ENCODE peak calls at places on chromosomes 6 and 20, in seven cellular contexts. One of them, this sample, is unnamed.

GRCh38 chr20:40584128-40584819 is 104.8 kb downstream of the MAFB start:
- DNase-seq in psoas muscle: peak
- DNase-seq in stimulated activated CD4-positive, alpha-beta T cell treated with anti-CD3 and anti-CD28 coated beads, Interleukin-2, amount 100 ng/mL, for 48 hours: no peak
- DNase-seq in upper lobe of left lung: no peak
- DNase-seq in ascending aorta: no peak
- DNase-seq in breast epithelium: no peak
- DNase-seq in GM10248: no peak
- DNase-seq in this sample: no peak

GRCh38 chr6:35048031-35048613 is 93.0 kb downstream of the TCP11 start:
- DNase-seq in psoas muscle: no peak
- DNase-seq in stimulated activated CD4-positive, alpha-beta T cell treated with anti-CD3 and anti-CD28 coated beads, Interleukin-2, amount 100 ng/mL, for 48 hours: no peak
- DNase-seq in upper lobe of left lung: no peak
- DNase-seq in ascending aorta: no peak
- DNase-seq in breast epithelium: no peak
- DNase-seq in GM10248: no peak
- DNase-seq in this sample: no peak

GRCh38 chr6:32085759-32086458 is 23.2 kb downstream of the TNXB start:
- DNase-seq in psoas muscle: peak
- DNase-seq in stimulated activated CD4-positive, alpha-beta T cell treated with anti-CD3 and anti-CD28 coated beads, Interleukin-2, amount 100 ng/mL, for 48 hours: no peak
- DNase-seq in upper lobe of left lung: no peak
- DNase-seq in ascending aorta: no peak
- DNase-seq in breast epithelium: no peak
- DNase-seq in GM10248: no peak
- DNase-seq in this sample: no peak

GRCh38 chr20:18380908-18381529 is 85.8 kb downstream of the DZANK1 start:
- DNase-seq in psoas muscle: no peak
- DNase-seq in stimulated activated CD4-positive, alpha-beta T cell treated with anti-CD3 and anti-CD28 coated beads, Interleukin-2, amount 100 ng/mL, for 48 hours: no peak
- DNase-seq in upper lobe of left lung: peak
- DNase-seq in ascending aorta: no peak
- DNase-seq in breast epithelium: no peak
- DNase-seq in GM10248: no peak
- DNase-seq in this sample: no peak

GRCh38 chr20:47309806-47310426 is 46.6 kb downstream of the ZMYND8 start:
- DNase-seq in psoas muscle: no peak
- DNase-seq in stimulated activated CD4-positive, alpha-beta T cell treated with anti-CD3 and anti-CD28 coated beads, Interleukin-2, amount 100 ng/mL, for 48 hours: no peak
- DNase-seq in upper lobe of left lung: no peak
- DNase-seq in ascending aorta: no peak
- DNase-seq in breast epithelium: peak
- DNase-seq in GM10248: no peak
- DNase-seq in this sample: no peak

GRCh38 chr6:80183019-80183418 is 76.5 kb downstream of the BCKDHB start:
- DNase-seq in psoas muscle: no peak
- DNase-seq in stimulated activated CD4-positive, alpha-beta T cell treated with anti-CD3 and anti-CD28 coated beads, Interleukin-2, amount 100 ng/mL, for 48 hours: no peak
- DNase-seq in upper lobe of left lung: no peak
- DNase-seq in ascending aorta: no peak
- DNase-seq in breast epithelium: no peak
- DNase-seq in GM10248: no peak
- DNase-seq in this sample: no peak

GRCh38 chr6:12339808-12340487 is 49.8 kb downstream of the EDN1 start:
- DNase-seq in psoas muscle: no peak
- DNase-seq in stimulated activated CD4-positive, alpha-beta T cell treated with anti-CD3 and anti-CD28 coated beads, Interleukin-2, amount 100 ng/mL, for 48 hours: no peak
- DNase-seq in upper lobe of left lung: peak
- DNase-seq in ascending aorta: no peak
- DNase-seq in breast epithelium: no peak
- DNase-seq in GM10248: no peak
- DNase-seq in this sample: no peak

GRCh38 chr6:30378290-30378937 is 33.5 kb downstream of the RPP21 start:
- DNase-seq in psoas muscle: no peak
- DNase-seq in stimulated activated CD4-positive, alpha-beta T cell treated with anti-CD3 and anti-CD28 coated beads, Interleukin-2, amount 100 ng/mL, for 48 hours: no peak
- DNase-seq in upper lobe of left lung: no peak
- DNase-seq in ascending aorta: no peak
- DNase-seq in breast epithelium: no peak
- DNase-seq in GM10248: no peak
- DNase-seq in this sample: no peak

GRCh38 chr6:32940656-32941411 is at the start of gene HLA-DMB:
- DNase-seq in psoas muscle: no peak
- DNase-seq in stimulated activated CD4-positive, alpha-beta T cell treated with anti-CD3 and anti-CD28 coated beads, Interleukin-2, amount 100 ng/mL, for 48 hours: no peak
- DNase-seq in upper lobe of left lung: peak
- DNase-seq in ascending aorta: peak
- DNase-seq in breast epithelium: peak
- DNase-seq in GM10248: peak
- DNase-seq in this sample: peak

GRCh38 chr6:137743493-137743892 is 123.6 kb upstream of the TNFAIP3 start:
- DNase-seq in psoas muscle: no peak
- DNase-seq in stimulated activated CD4-positive, alpha-beta T cell treated with anti-CD3 and anti-CD28 coated beads, Interleukin-2, amount 100 ng/mL, for 48 hours: no peak
- DNase-seq in upper lobe of left lung: no peak
- DNase-seq in ascending aorta: no peak
- DNase-seq in breast epithelium: no peak
- DNase-seq in GM10248: no peak
- DNase-seq in this sample: no peak

GRCh38 chr6:136059308-136059707 is 190.8 kb downstream of the MTFR2 start:
- DNase-seq in psoas muscle: no peak
- DNase-seq in stimulated activated CD4-positive, alpha-beta T cell treated with anti-CD3 and anti-CD28 coated beads, Interleukin-2, amount 100 ng/mL, for 48 hours: no peak
- DNase-seq in upper lobe of left lung: no peak
- DNase-seq in ascending aorta: no peak
- DNase-seq in breast epithelium: no peak
- DNase-seq in GM10248: no peak
- DNase-seq in this sample: no peak

GRCh38 chr6:133093957-133094356 is 147.2 kb upstream of the EYA4 start:
- DNase-seq in psoas muscle: no peak
- DNase-seq in stimulated activated CD4-positive, alpha-beta T cell treated with anti-CD3 and anti-CD28 coated beads, Interleukin-2, amount 100 ng/mL, for 48 hours: no peak
- DNase-seq in upper lobe of left lung: no peak
- DNase-seq in ascending aorta: no peak
- DNase-seq in breast epithelium: no peak
- DNase-seq in GM10248: no peak
- DNase-seq in this sample: no peak

GRCh38 chr6:170286934-170287265 is 4.0 kb downstream of the DLL1 start:
- DNase-seq in psoas muscle: no peak
- DNase-seq in stimulated activated CD4-positive, alpha-beta T cell treated with anti-CD3 and anti-CD28 coated beads, Interleukin-2, amount 100 ng/mL, for 48 hours: no peak
- DNase-seq in upper lobe of left lung: no peak
- DNase-seq in ascending aorta: no peak
- DNase-seq in breast epithelium: no peak
- DNase-seq in GM10248: no peak
- DNase-seq in this sample: no peak

GRCh38 chr20:44171775-44172571 is 15.0 kb downstream of the JPH2 start:
- DNase-seq in psoas muscle: no peak
- DNase-seq in stimulated activated CD4-positive, alpha-beta T cell treated with anti-CD3 and anti-CD28 coated beads, Interleukin-2, amount 100 ng/mL, for 48 hours: no peak
- DNase-seq in upper lobe of left lung: no peak
- DNase-seq in ascending aorta: peak
- DNase-seq in breast epithelium: no peak
- DNase-seq in GM10248: no peak
- DNase-seq in this sample: no peak

GRCh38 chr20:61877776-61878477 is 187.8 kb downstream of the TAF4 start:
- DNase-seq in psoas muscle: no peak
- DNase-seq in stimulated activated CD4-positive, alpha-beta T cell treated with anti-CD3 and anti-CD28 coated beads, Interleukin-2, amount 100 ng/mL, for 48 hours: no peak
- DNase-seq in upper lobe of left lung: peak
- DNase-seq in ascending aorta: no peak
- DNase-seq in breast epithelium: no peak
- DNase-seq in GM10248: no peak
- DNase-seq in this sample: no peak

GRCh38 chr6:69735029-69735428 is 61.8 kb downstream of the LMBRD1 start:
- DNase-seq in psoas muscle: no peak
- DNase-seq in stimulated activated CD4-positive, alpha-beta T cell treated with anti-CD3 and anti-CD28 coated beads, Interleukin-2, amount 100 ng/mL, for 48 hours: no peak
- DNase-seq in upper lobe of left lung: no peak
- DNase-seq in ascending aorta: no peak
- DNase-seq in breast epithelium: no peak
- DNase-seq in GM10248: no peak
- DNase-seq in this sample: no peak

GRCh38 chr6:167684276-167685104 is 142.2 kb upstream of the AFDN start:
- DNase-seq in psoas muscle: no peak
- DNase-seq in stimulated activated CD4-positive, alpha-beta T cell treated with anti-CD3 and anti-CD28 coated beads, Interleukin-2, amount 100 ng/mL, for 48 hours: no peak
- DNase-seq in upper lobe of left lung: no peak
- DNase-seq in ascending aorta: no peak
- DNase-seq in breast epithelium: no peak
- DNase-seq in GM10248: no peak
- DNase-seq in this sample: no peak

GRCh38 chr6:29845405-29846006 is 17.9 kb downstream of the HLA-G start:
- DNase-seq in psoas muscle: no peak
- DNase-seq in stimulated activated CD4-positive, alpha-beta T cell treated with anti-CD3 and anti-CD28 coated beads, Interleukin-2, amount 100 ng/mL, for 48 hours: peak
- DNase-seq in upper lobe of left lung: no peak
- DNase-seq in ascending aorta: no peak
- DNase-seq in breast epithelium: no peak
- DNase-seq in GM10248: no peak
- DNase-seq in this sample: no peak

GRCh38 chr6:104784884-104785283 is 74.8 kb downstream of the HACE1 start:
- DNase-seq in psoas muscle: no peak
- DNase-seq in stimulated activated CD4-positive, alpha-beta T cell treated with anti-CD3 and anti-CD28 coated beads, Interleukin-2, amount 100 ng/mL, for 48 hours: no peak
- DNase-seq in upper lobe of left lung: no peak
- DNase-seq in ascending aorta: no peak
- DNase-seq in breast epithelium: no peak
- DNase-seq in GM10248: no peak
- DNase-seq in this sample: no peak

GRCh38 chr6:100657678-100658330 is 193.1 kb upstream of the SIM1 start:
- DNase-seq in psoas muscle: no peak
- DNase-seq in stimulated activated CD4-positive, alpha-beta T cell treated with anti-CD3 and anti-CD28 coated beads, Interleukin-2, amount 100 ng/mL, for 48 hours: no peak
- DNase-seq in upper lobe of left lung: no peak
- DNase-seq in ascending aorta: no peak
- DNase-seq in breast epithelium: no peak
- DNase-seq in GM10248: no peak
- DNase-seq in this sample: no peak

GRCh38 chr6:56764081-56764566 is 121.4 kb upstream of the DST start:
- DNase-seq in psoas muscle: no peak
- DNase-seq in stimulated activated CD4-positive, alpha-beta T cell treated with anti-CD3 and anti-CD28 coated beads, Interleukin-2, amount 100 ng/mL, for 48 hours: no peak
- DNase-seq in upper lobe of left lung: no peak
- DNase-seq in ascending aorta: no peak
- DNase-seq in breast epithelium: no peak
- DNase-seq in GM10248: peak
- DNase-seq in this sample: no peak

GRCh38 chr6:170226647-170227046 is 64.2 kb downstream of the DLL1 start:
- DNase-seq in psoas muscle: no peak
- DNase-seq in stimulated activated CD4-positive, alpha-beta T cell treated with anti-CD3 and anti-CD28 coated beads, Interleukin-2, amount 100 ng/mL, for 48 hours: no peak
- DNase-seq in upper lobe of left lung: no peak
- DNase-seq in ascending aorta: no peak
- DNase-seq in breast epithelium: no peak
- DNase-seq in GM10248: no peak
- DNase-seq in this sample: no peak

GRCh38 chr6:134352786-134353480 is 35.0 kb upstream of the SGK1 start:
- DNase-seq in psoas muscle: no peak
- DNase-seq in stimulated activated CD4-positive, alpha-beta T cell treated with anti-CD3 and anti-CD28 coated beads, Interleukin-2, amount 100 ng/mL, for 48 hours: no peak
- DNase-seq in upper lobe of left lung: no peak
- DNase-seq in ascending aorta: no peak
- DNase-seq in breast epithelium: no peak
- DNase-seq in GM10248: no peak
- DNase-seq in this sample: no peak

GRCh38 chr20:63946986-63947637 is 9.1 kb downstream of the UCKL1 start:
- DNase-seq in psoas muscle: peak
- DNase-seq in stimulated activated CD4-positive, alpha-beta T cell treated with anti-CD3 and anti-CD28 coated beads, Interleukin-2, amount 100 ng/mL, for 48 hours: no peak
- DNase-seq in upper lobe of left lung: peak
- DNase-seq in ascending aorta: no peak
- DNase-seq in breast epithelium: no peak
- DNase-seq in GM10248: no peak
- DNase-seq in this sample: no peak

GRCh38 chr6:170243791-170244291 is 47.0 kb downstream of the DLL1 start:
- DNase-seq in psoas muscle: no peak
- DNase-seq in stimulated activated CD4-positive, alpha-beta T cell treated with anti-CD3 and anti-CD28 coated beads, Interleukin-2, amount 100 ng/mL, for 48 hours: no peak
- DNase-seq in upper lobe of left lung: no peak
- DNase-seq in ascending aorta: no peak
- DNase-seq in breast epithelium: no peak
- DNase-seq in GM10248: no peak
- DNase-seq in this sample: no peak

GRCh38 chr6:73797861-73798260 is 101.9 kb downstream of the CD109 start:
- DNase-seq in psoas muscle: no peak
- DNase-seq in stimulated activated CD4-positive, alpha-beta T cell treated with anti-CD3 and anti-CD28 coated beads, Interleukin-2, amount 100 ng/mL, for 48 hours: no peak
- DNase-seq in upper lobe of left lung: no peak
- DNase-seq in ascending aorta: no peak
- DNase-seq in breast epithelium: no peak
- DNase-seq in GM10248: no peak
- DNase-seq in this sample: no peak

GRCh38 chr6:35920793-35921732 is at the start of gene SRPK1:
- DNase-seq in psoas muscle: peak
- DNase-seq in stimulated activated CD4-positive, alpha-beta T cell treated with anti-CD3 and anti-CD28 coated beads, Interleukin-2, amount 100 ng/mL, for 48 hours: peak
- DNase-seq in upper lobe of left lung: peak
- DNase-seq in ascending aorta: peak
- DNase-seq in breast epithelium: peak
- DNase-seq in GM10248: peak
- DNase-seq in this sample: peak

GRCh38 chr20:63740070-63740500 is 509 bp downstream of the SLC2A4RG start:
- DNase-seq in psoas muscle: peak
- DNase-seq in stimulated activated CD4-positive, alpha-beta T cell treated with anti-CD3 and anti-CD28 coated beads, Interleukin-2, amount 100 ng/mL, for 48 hours: peak
- DNase-seq in upper lobe of left lung: peak
- DNase-seq in ascending aorta: peak
- DNase-seq in breast epithelium: no peak
- DNase-seq in GM10248: peak
- DNase-seq in this sample: no peak

GRCh38 chr20:58676161-58676560 is 16.4 kb upstream of the NPEPL1 start:
- DNase-seq in psoas muscle: no peak
- DNase-seq in stimulated activated CD4-positive, alpha-beta T cell treated with anti-CD3 and anti-CD28 coated beads, Interleukin-2, amount 100 ng/mL, for 48 hours: no peak
- DNase-seq in upper lobe of left lung: peak
- DNase-seq in ascending aorta: no peak
- DNase-seq in breast epithelium: no peak
- DNase-seq in GM10248: no peak
- DNase-seq in this sample: no peak

GRCh38 chr6:27019651-27020552 is 227.6 kb upstream of the PRSS16 start:
- DNase-seq in psoas muscle: peak
- DNase-seq in stimulated activated CD4-positive, alpha-beta T cell treated with anti-CD3 and anti-CD28 coated beads, Interleukin-2, amount 100 ng/mL, for 48 hours: peak
- DNase-seq in upper lobe of left lung: peak
- DNase-seq in ascending aorta: peak
- DNase-seq in breast epithelium: peak
- DNase-seq in GM10248: peak
- DNase-seq in this sample: peak